ENCODE peak calls at places on chromosomes 16 and 17, in five cellular contexts. One of them, this sample, is unnamed.

GRCh38 chr17:38464251-38464722 is 36.0 kb downstream of the ARHGAP23 start:
- DNase-seq in lower lobe of right lung: no peak
- DNase-seq in GM13977: peak
- DNase-seq in cardiac fibroblast: peak
- DNase-seq in RWPE1: no peak
- DNase-seq in this sample: peak

GRCh38 chr16:8675183-8676159 is 1.1 kb downstream of the ABAT start:
- DNase-seq in lower lobe of right lung: no peak
- DNase-seq in GM13977: peak
- DNase-seq in RWPE1: no peak
- DNase-seq in cardiac fibroblast: no peak
- DNase-seq in this sample: peak

GRCh38 chr17:76540381-76541300 is 797 bp downstream of the PRCD start:
- DNase-seq in cardiac fibroblast: peak
- DNase-seq in GM13977: peak
- DNase-seq in RWPE1: peak
- DNase-seq in lower lobe of right lung: peak
- DNase-seq in this sample: peak

GRCh38 chr17:70588003-70588402 is 418.7 kb downstream of the KCNJ2 start:
- DNase-seq in GM13977: no peak
- DNase-seq in cardiac fibroblast: peak
- DNase-seq in RWPE1: no peak
- DNase-seq in lower lobe of right lung: no peak
- DNase-seq in this sample: no peak

GRCh38 chr17:82267575-82268379 is 5.7 kb downstream of the CSNK1D start:
- DNase-seq in GM13977: no peak
- DNase-seq in cardiac fibroblast: peak
- DNase-seq in lower lobe of right lung: peak
- DNase-seq in RWPE1: peak
- DNase-seq in this sample: no peak

GRCh38 chr17:1916963-1917715 is 87.3 kb downstream of the RPA1 start:
- DNase-seq in RWPE1: no peak
- DNase-seq in GM13977: no peak
- DNase-seq in lower lobe of right lung: no peak
- DNase-seq in cardiac fibroblast: no peak
- DNase-seq in this sample: no peak

GRCh38 chr16:6105115-6105514 is 1007.5 kb upstream of the EEF2KMT start:
- DNase-seq in RWPE1: no peak
- DNase-seq in cardiac fibroblast: no peak
- DNase-seq in lower lobe of right lung: no peak
- DNase-seq in GM13977: no peak
- DNase-seq in this sample: no peak

GRCh38 chr17:49218941-49219913 is 8.7 kb downstream of the ABI3 start:
- DNase-seq in GM13977: peak
- DNase-seq in cardiac fibroblast: no peak
- DNase-seq in RWPE1: no peak
- DNase-seq in lower lobe of right lung: peak
- DNase-seq in this sample: peak

GRCh38 chr17:16068323-16068722 is 68.7 kb downstream of the TTC19 start:
- DNase-seq in GM13977: no peak
- DNase-seq in cardiac fibroblast: peak
- DNase-seq in RWPE1: no peak
- DNase-seq in lower lobe of right lung: no peak
- DNase-seq in this sample: no peak

GRCh38 chr16:31179153-31179746 is 689 bp upstream of the FUS start:
- DNase-seq in GM13977: no peak
- DNase-seq in RWPE1: peak
- DNase-seq in cardiac fibroblast: peak
- DNase-seq in lower lobe of right lung: no peak
- DNase-seq in this sample: no peak

GRCh38 chr17:12622726-12623125 is 43.0 kb upstream of the MYOCD start:
- DNase-seq in cardiac fibroblast: peak
- DNase-seq in GM13977: no peak
- DNase-seq in lower lobe of right lung: no peak
- DNase-seq in RWPE1: no peak
- DNase-seq in this sample: no peak

GRCh38 chr16:81035398-81035974 is at the start of gene ATMIN:
- DNase-seq in lower lobe of right lung: peak
- DNase-seq in GM13977: peak
- DNase-seq in cardiac fibroblast: peak
- DNase-seq in RWPE1: peak
- DNase-seq in this sample: peak

GRCh38 chr17:57138956-57139576 is 54.0 kb downstream of the AKAP1 start:
- DNase-seq in GM13977: no peak
- DNase-seq in RWPE1: no peak
- DNase-seq in cardiac fibroblast: peak
- DNase-seq in lower lobe of right lung: no peak
- DNase-seq in this sample: no peak

GRCh38 chr17:17681744-17682292 is 560 bp downstream of the RAI1 start:
- DNase-seq in GM13977: peak
- DNase-seq in RWPE1: no peak
- DNase-seq in lower lobe of right lung: no peak
- DNase-seq in cardiac fibroblast: no peak
- DNase-seq in this sample: peak

GRCh38 chr17:17682293-17682736 is 1.1 kb downstream of the RAI1 start:
- DNase-seq in GM13977: peak
- DNase-seq in lower lobe of right lung: peak
- DNase-seq in RWPE1: no peak
- DNase-seq in cardiac fibroblast: peak
- DNase-seq in this sample: peak

GRCh38 chr17:17679748-17680147 is 1.5 kb upstream of the RAI1 start:
- DNase-seq in lower lobe of right lung: no peak
- DNase-seq in cardiac fibroblast: no peak
- DNase-seq in RWPE1: no peak
- DNase-seq in GM13977: no peak
- DNase-seq in this sample: no peak

GRCh38 chr17:17680477-17681186 is 626 bp upstream of the RAI1 start:
- DNase-seq in GM13977: no peak
- DNase-seq in cardiac fibroblast: no peak
- DNase-seq in RWPE1: no peak
- DNase-seq in lower lobe of right lung: no peak
- DNase-seq in this sample: no peak

GRCh38 chr17:17681187-17681743 is at the start of gene RAI1:
- DNase-seq in lower lobe of right lung: peak
- DNase-seq in RWPE1: peak
- DNase-seq in GM13977: peak
- DNase-seq in cardiac fibroblast: peak
- DNase-seq in this sample: peak
- TF ChIP-seq CTCF in lower lobe of right lung: peak
- TF ChIP-seq CTCF in RWPE1: peak
- TF ChIP-seq CTCF in GM13977: peak
- TF ChIP-seq CTCF in cardiac fibroblast: peak
- TF ChIP-seq CTCF in this sample: peak

DNA sequence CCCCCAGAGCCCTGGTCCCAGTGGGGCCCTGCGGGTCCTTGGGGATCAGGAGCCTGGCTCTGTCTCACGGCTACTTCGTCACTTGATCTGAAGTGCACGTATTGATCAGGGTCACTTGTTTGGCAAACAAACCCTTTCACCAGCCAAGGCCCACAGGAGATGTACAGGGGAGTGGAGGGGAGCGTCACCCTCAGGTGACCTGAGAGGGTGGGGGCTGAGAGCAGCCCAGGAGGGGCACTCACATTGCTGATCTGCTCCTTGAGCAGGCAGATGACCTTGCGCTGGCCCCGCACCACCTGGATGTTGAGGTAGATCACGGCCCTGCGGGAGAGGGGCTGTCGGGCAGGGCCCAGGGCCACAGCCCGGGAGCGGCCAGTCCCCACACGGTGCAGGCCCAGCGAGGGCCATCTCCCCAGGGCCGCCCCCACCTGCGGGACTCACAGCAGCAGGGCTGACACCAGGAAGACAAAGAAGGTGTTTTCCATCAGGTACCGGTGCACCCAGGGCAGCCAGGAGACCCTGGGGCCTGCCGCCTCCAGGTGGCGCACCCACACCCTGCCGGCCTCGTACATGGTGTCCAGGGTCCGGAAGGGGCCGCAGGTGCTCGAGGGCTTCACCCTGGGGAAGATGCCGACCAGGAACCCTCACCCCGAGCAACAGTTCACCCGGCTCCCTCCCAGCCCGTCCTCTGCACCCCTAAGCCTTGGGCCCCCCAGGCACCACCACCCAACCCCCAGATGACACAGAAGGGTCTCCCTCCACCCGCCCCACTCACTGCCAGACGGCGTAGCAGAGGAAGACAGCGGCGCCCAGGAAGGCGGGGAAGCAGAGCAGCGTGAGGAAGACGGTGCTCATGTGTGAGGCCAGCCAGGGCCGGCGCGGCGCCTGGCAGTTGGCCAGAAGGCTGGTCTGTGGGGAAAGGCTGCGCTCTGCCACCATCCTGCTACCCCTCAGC is 11.3 kb downstream of the TMC6 start:
- DNase-seq in cardiac fibroblast: no peak
- DNase-seq in lower lobe of right lung: no peak
- DNase-seq in GM13977: no peak
- DNase-seq in RWPE1: no peak
- DNase-seq in this sample: peak
- TF ChIP-seq CTCF in cardiac fibroblast: peak
- TF ChIP-seq CTCF in lower lobe of right lung: peak
- TF ChIP-seq CTCF in GM13977: peak
- TF ChIP-seq CTCF in RWPE1: peak
- TF ChIP-seq CTCF in this sample: peak

GRCh38 chr17:67085406-67085805 is 41.1 kb downstream of the CACNG1 start:
- DNase-seq in cardiac fibroblast: no peak
- DNase-seq in lower lobe of right lung: no peak
- DNase-seq in GM13977: no peak
- DNase-seq in RWPE1: no peak
- DNase-seq in this sample: no peak

GRCh38 chr17:67079481-67079880 is 35.1 kb downstream of the CACNG1 start:
- DNase-seq in cardiac fibroblast: no peak
- DNase-seq in RWPE1: no peak
- DNase-seq in lower lobe of right lung: no peak
- DNase-seq in GM13977: no peak
- DNase-seq in this sample: no peak

GRCh38 chr17:67080804-67081203 is 36.5 kb downstream of the CACNG1 start:
- DNase-seq in GM13977: no peak
- DNase-seq in lower lobe of right lung: no peak
- DNase-seq in RWPE1: no peak
- DNase-seq in cardiac fibroblast: no peak
- DNase-seq in this sample: no peak

GRCh38 chr17:67078292-67078691 is 33.9 kb downstream of the CACNG1 start:
- DNase-seq in GM13977: no peak
- DNase-seq in lower lobe of right lung: no peak
- DNase-seq in RWPE1: no peak
- DNase-seq in cardiac fibroblast: no peak
- DNase-seq in this sample: no peak

DNA sequence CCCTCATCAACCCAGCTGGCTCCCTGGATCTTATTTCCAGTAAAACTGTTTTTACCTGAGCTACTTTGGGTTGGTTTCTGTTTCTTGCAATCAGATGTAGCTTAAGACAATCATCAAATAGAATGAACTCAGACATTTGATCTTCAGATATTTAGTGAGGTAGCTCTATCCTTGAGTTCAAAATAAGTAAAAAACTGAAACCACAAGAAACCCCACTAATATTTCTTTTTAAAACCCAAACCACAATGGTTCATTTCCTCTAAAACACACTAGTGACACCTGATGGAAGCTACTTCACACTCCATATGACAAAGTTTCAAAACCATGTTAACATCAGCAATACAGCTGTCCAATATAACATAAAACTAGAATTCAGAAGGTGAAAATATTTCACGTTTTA is 37.8 kb downstream of the CACNG1 start:
- DNase-seq in lower lobe of right lung: no peak
- DNase-seq in cardiac fibroblast: no peak
- DNase-seq in GM13977: peak
- DNase-seq in RWPE1: no peak
- DNase-seq in this sample: peak
- TF ChIP-seq CTCF in lower lobe of right lung: no peak
- TF ChIP-seq CTCF in cardiac fibroblast: no peak
- TF ChIP-seq CTCF in GM13977: peak
- TF ChIP-seq CTCF in RWPE1: no peak
- TF ChIP-seq CTCF in this sample: no peak

DNA sequence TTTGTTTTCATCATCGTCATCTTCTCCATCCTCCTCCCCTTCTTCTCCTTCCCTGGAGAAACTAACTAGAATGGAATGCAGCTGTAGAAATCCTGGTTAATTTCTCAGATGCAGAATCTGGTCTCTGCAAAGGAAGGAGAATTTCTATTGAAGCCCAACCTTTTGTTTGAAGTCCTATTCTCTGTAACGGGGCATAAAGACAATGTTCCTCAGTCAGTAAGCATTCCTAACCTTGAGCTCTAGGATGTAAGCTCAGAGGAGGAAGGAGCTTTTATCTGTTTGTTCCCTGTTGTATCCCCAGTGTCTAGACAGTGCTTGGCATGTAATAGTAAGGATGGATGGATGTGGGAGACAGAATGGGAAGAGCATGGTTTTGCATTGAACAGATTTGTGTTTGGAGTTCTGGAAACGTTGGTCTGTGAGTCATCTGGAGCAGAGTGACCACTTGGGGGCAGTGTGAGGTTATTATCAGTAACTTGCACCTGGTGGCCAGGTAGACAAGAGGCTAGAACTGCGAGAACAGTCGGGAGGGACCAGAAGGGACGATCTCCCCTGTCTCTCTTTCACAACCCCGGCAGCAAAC is 363.7 kb downstream of the SNX29 start:
- DNase-seq in RWPE1: no peak
- DNase-seq in lower lobe of right lung: no peak
- DNase-seq in cardiac fibroblast: peak
- DNase-seq in GM13977: peak
- DNase-seq in this sample: peak
- TF ChIP-seq CTCF in RWPE1: no peak
- TF ChIP-seq CTCF in lower lobe of right lung: peak
- TF ChIP-seq CTCF in cardiac fibroblast: peak
- TF ChIP-seq CTCF in GM13977: peak
- TF ChIP-seq CTCF in this sample: peak

GRCh38 chr16:87780385-87780989 is 14.7 kb upstream of the KLHDC4 start:
- DNase-seq in lower lobe of right lung: peak
- DNase-seq in GM13977: peak
- DNase-seq in RWPE1: no peak
- DNase-seq in cardiac fibroblast: peak
- DNase-seq in this sample: peak
- TF ChIP-seq CTCF in lower lobe of right lung: no peak
- TF ChIP-seq CTCF in GM13977: peak
- TF ChIP-seq CTCF in RWPE1: no peak
- TF ChIP-seq CTCF in cardiac fibroblast: no peak
- TF ChIP-seq CTCF in this sample: no peak

GRCh38 chr17:34892864-34893263 is 68.4 kb downstream of the CCT6B start:
- DNase-seq in GM13977: peak
- DNase-seq in lower lobe of right lung: no peak
- DNase-seq in cardiac fibroblast: no peak
- DNase-seq in RWPE1: peak
- DNase-seq in this sample: no peak
- TF ChIP-seq CTCF in GM13977: peak
- TF ChIP-seq CTCF in lower lobe of right lung: no peak
- TF ChIP-seq CTCF in cardiac fibroblast: peak
- TF ChIP-seq CTCF in RWPE1: no peak
- TF ChIP-seq CTCF in this sample: peak

GRCh38 chr16:59950431-59950830 is 1216.3 kb upstream of the GOT2 start:
- DNase-seq in cardiac fibroblast: no peak
- DNase-seq in lower lobe of right lung: no peak
- DNase-seq in RWPE1: no peak
- DNase-seq in GM13977: no peak
- DNase-seq in this sample: no peak
- TF ChIP-seq CTCF in cardiac fibroblast: no peak
- TF ChIP-seq CTCF in lower lobe of right lung: no peak
- TF ChIP-seq CTCF in RWPE1: no peak
- TF ChIP-seq CTCF in GM13977: no peak
- TF ChIP-seq CTCF in this sample: no peak